ENCODE peak calls at places on chromosomes 12 and 14, in ten cellular contexts. One of them, this sample, is unnamed.

GRCh38 chr12:75889214-75889613 is 142.4 kb downstream of the PHLDA1 start:
- DNase-seq in H1: no peak
- DNase-seq in transverse colon: no peak
- DNase-seq in K562: no peak
- DNase-seq in upper lobe of left lung: peak
- DNase-seq in stomach: no peak
- DNase-seq in GM12878: no peak
- DNase-seq in esophagus muscularis mucosa: no peak
- DNase-seq in HepG2: no peak
- DNase-seq in A549: no peak
- DNase-seq in this sample: no peak

GRCh38 chr12:57477710-57478681 is 1.7 kb downstream of the ARHGAP9 start:
- DNase-seq in H1: no peak
- DNase-seq in K562: peak
- DNase-seq in HepG2: no peak
- DNase-seq in upper lobe of left lung: no peak
- DNase-seq in GM12878: peak
- DNase-seq in esophagus muscularis mucosa: no peak
- DNase-seq in A549: no peak
- DNase-seq in transverse colon: no peak
- DNase-seq in stomach: no peak
- DNase-seq in this sample: no peak

GRCh38 chr14:70955543-70956480 is 48.6 kb downstream of the PCNX1 start:
- DNase-seq in esophagus muscularis mucosa: no peak
- DNase-seq in A549: no peak
- DNase-seq in transverse colon: no peak
- DNase-seq in K562: no peak
- DNase-seq in H1: no peak
- DNase-seq in HepG2: peak
- DNase-seq in stomach: no peak
- DNase-seq in upper lobe of left lung: no peak
- DNase-seq in GM12878: no peak
- DNase-seq in this sample: no peak

GRCh38 chr12:50401383-50402155 is 884 bp downstream of the LARP4 start:
- DNase-seq in upper lobe of left lung: no peak
- DNase-seq in HepG2: no peak
- DNase-seq in H1: no peak
- DNase-seq in transverse colon: peak
- DNase-seq in GM12878: no peak
- DNase-seq in stomach: no peak
- DNase-seq in A549: no peak
- DNase-seq in K562: peak
- DNase-seq in esophagus muscularis mucosa: no peak
- DNase-seq in this sample: no peak

GRCh38 chr12:60162988-60163720 is 567.3 kb downstream of the SLC16A7 start:
- DNase-seq in GM12878: no peak
- DNase-seq in esophagus muscularis mucosa: no peak
- DNase-seq in H1: no peak
- DNase-seq in stomach: no peak
- DNase-seq in upper lobe of left lung: no peak
- DNase-seq in transverse colon: no peak
- DNase-seq in A549: no peak
- DNase-seq in HepG2: no peak
- DNase-seq in K562: no peak
- DNase-seq in this sample: no peak

GRCh38 chr12:6620137-6620884 is 13.1 kb upstream of the CHD4 start:
- DNase-seq in upper lobe of left lung: peak
- DNase-seq in H1: peak
- DNase-seq in K562: no peak
- DNase-seq in stomach: no peak
- DNase-seq in esophagus muscularis mucosa: no peak
- DNase-seq in GM12878: no peak
- DNase-seq in HepG2: no peak
- DNase-seq in A549: no peak
- DNase-seq in transverse colon: no peak
- DNase-seq in this sample: no peak

GRCh38 chr12:12467701-12468218 is 94.9 kb downstream of the DUSP16 start:
- DNase-seq in transverse colon: peak
- DNase-seq in GM12878: no peak
- DNase-seq in stomach: no peak
- DNase-seq in K562: no peak
- DNase-seq in esophagus muscularis mucosa: no peak
- DNase-seq in H1: no peak
- DNase-seq in HepG2: no peak
- DNase-seq in upper lobe of left lung: peak
- DNase-seq in A549: no peak
- DNase-seq in this sample: no peak

GRCh38 chr14:32252030-32252670 is 49.1 kb upstream of the RNU6-8 start:
- DNase-seq in transverse colon: peak
- DNase-seq in stomach: peak
- DNase-seq in esophagus muscularis mucosa: peak
- DNase-seq in H1: peak
- DNase-seq in upper lobe of left lung: no peak
- DNase-seq in A549: peak
- DNase-seq in HepG2: peak
- DNase-seq in K562: peak
- DNase-seq in GM12878: peak
- DNase-seq in this sample: peak

GRCh38 chr12:130975116-130975515 is 21.4 kb downstream of the ADGRD1 start:
- DNase-seq in A549: no peak
- DNase-seq in HepG2: no peak
- DNase-seq in transverse colon: no peak
- DNase-seq in H1: no peak
- DNase-seq in esophagus muscularis mucosa: no peak
- DNase-seq in GM12878: no peak
- DNase-seq in K562: no peak
- DNase-seq in stomach: no peak
- DNase-seq in upper lobe of left lung: no peak
- DNase-seq in this sample: no peak

GRCh38 chr12:27709932-27710591 is 570 bp upstream of the MRPS35 start:
- DNase-seq in esophagus muscularis mucosa: no peak
- DNase-seq in upper lobe of left lung: peak
- DNase-seq in H1: peak
- DNase-seq in HepG2: peak
- DNase-seq in transverse colon: peak
- DNase-seq in A549: no peak
- DNase-seq in stomach: no peak
- DNase-seq in K562: no peak
- DNase-seq in GM12878: peak
- DNase-seq in this sample: no peak

GRCh38 chr14:65299837-65300236 is 112.7 kb upstream of the FUT8 start:
- DNase-seq in A549: no peak
- DNase-seq in stomach: peak
- DNase-seq in upper lobe of left lung: no peak
- DNase-seq in HepG2: no peak
- DNase-seq in GM12878: no peak
- DNase-seq in K562: no peak
- DNase-seq in transverse colon: no peak
- DNase-seq in H1: no peak
- DNase-seq in esophagus muscularis mucosa: no peak
- DNase-seq in this sample: no peak

GRCh38 chr14:31476131-31476917 is 11.5 kb downstream of the GPR33 start:
- DNase-seq in HepG2: no peak
- DNase-seq in stomach: no peak
- DNase-seq in K562: no peak
- DNase-seq in H1: no peak
- DNase-seq in esophagus muscularis mucosa: no peak
- DNase-seq in GM12878: no peak
- DNase-seq in A549: no peak
- DNase-seq in upper lobe of left lung: no peak
- DNase-seq in transverse colon: no peak
- DNase-seq in this sample: no peak

DNA sequence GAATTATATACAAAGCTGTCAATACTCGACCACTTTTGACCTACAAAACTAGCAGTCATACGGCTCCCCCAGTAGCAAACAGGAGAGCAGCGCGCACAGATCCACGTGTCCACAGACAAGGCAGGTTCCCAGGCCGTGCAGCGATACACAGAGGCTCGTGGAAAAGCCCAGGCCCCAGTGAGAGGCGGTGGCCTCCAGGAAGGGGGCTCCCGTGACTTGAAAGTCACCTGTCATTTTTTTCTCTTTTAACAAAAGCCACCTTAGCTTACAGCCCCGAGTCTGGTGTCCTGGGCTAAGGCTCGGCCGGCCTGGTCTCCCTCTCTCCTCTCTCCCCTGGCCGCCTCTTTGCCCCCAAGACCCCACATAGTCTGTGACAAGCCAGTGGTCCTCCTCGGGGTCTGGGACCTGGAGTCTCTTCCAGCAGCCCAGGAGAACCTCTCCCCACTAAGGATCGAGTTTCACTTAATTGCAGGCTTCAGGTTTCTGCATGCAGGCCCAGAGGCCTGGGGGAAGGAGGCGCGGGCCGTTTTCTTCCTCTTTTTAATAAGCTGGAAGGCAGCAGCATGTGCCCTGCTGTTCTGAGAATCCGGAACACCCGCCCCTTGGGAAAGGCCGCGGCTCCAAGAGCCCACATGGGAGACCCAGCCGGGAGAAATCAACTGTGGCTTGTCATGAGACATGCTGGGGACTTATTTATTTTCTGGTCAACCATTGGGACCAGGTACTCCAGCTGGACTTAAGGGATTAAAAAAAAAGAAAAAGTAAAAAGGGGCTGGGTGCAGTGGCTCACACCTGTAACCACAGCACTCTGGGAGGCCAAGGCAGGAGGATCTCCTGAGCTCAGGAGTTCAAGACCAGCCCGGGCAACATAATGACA is 15.9 kb downstream of the NCOR2 start:
- DNase-seq in transverse colon: peak
- DNase-seq in K562: no peak
- DNase-seq in A549: no peak
- DNase-seq in upper lobe of left lung: peak
- DNase-seq in stomach: peak
- DNase-seq in H1: no peak
- DNase-seq in HepG2: no peak
- DNase-seq in esophagus muscularis mucosa: peak
- DNase-seq in GM12878: no peak
- DNase-seq in this sample: peak
- TF ChIP-seq EP300 in transverse colon: no peak
- TF ChIP-seq EP300 in K562: no peak
- TF ChIP-seq EP300 in A549: no peak
- TF ChIP-seq EP300 in upper lobe of left lung: no peak
- TF ChIP-seq EP300 in stomach: no peak
- TF ChIP-seq EP300 in H1: no peak
- TF ChIP-seq EP300 in HepG2: no peak
- TF ChIP-seq EP300 in esophagus muscularis mucosa: no peak
- TF ChIP-seq EP300 in GM12878: no peak
- TF ChIP-seq EP300 in this sample: peak

GRCh38 chr14:52551696-52552062 is 626 bp downstream of the TXNDC16 start:
- DNase-seq in A549: no peak
- DNase-seq in transverse colon: no peak
- DNase-seq in K562: no peak
- DNase-seq in GM12878: no peak
- DNase-seq in esophagus muscularis mucosa: no peak
- DNase-seq in stomach: no peak
- DNase-seq in upper lobe of left lung: no peak
- DNase-seq in H1: no peak
- DNase-seq in HepG2: peak
- DNase-seq in this sample: peak

GRCh38 chr14:52553002-52553670 is 500 bp downstream of the GPR137C start:
- DNase-seq in transverse colon: peak
- DNase-seq in esophagus muscularis mucosa: no peak
- DNase-seq in K562: peak
- DNase-seq in upper lobe of left lung: peak
- DNase-seq in GM12878: no peak
- DNase-seq in A549: no peak
- DNase-seq in H1: peak
- DNase-seq in HepG2: no peak
- DNase-seq in stomach: peak
- DNase-seq in this sample: no peak

GRCh38 chr14:52551205-52551604 is 1.1 kb downstream of the TXNDC16 start:
- DNase-seq in K562: no peak
- DNase-seq in GM12878: no peak
- DNase-seq in transverse colon: no peak
- DNase-seq in esophagus muscularis mucosa: no peak
- DNase-seq in stomach: no peak
- DNase-seq in H1: no peak
- DNase-seq in HepG2: no peak
- DNase-seq in upper lobe of left lung: no peak
- DNase-seq in A549: no peak
- DNase-seq in this sample: no peak

GRCh38 chr14:52552063-52552988 is at the start of the genes GPR137C and TXNDC16:
- DNase-seq in upper lobe of left lung: peak
- DNase-seq in stomach: peak
- DNase-seq in A549: peak
- DNase-seq in esophagus muscularis mucosa: peak
- DNase-seq in H1: peak
- DNase-seq in transverse colon: peak
- DNase-seq in K562: peak
- DNase-seq in GM12878: peak
- DNase-seq in HepG2: peak
- DNase-seq in this sample: peak

GRCh38 chr14:52553671-52554575 is 1.3 kb downstream of the GPR137C start:
- DNase-seq in HepG2: peak
- DNase-seq in K562: peak
- DNase-seq in H1: peak
- DNase-seq in esophagus muscularis mucosa: peak
- DNase-seq in GM12878: peak
- DNase-seq in stomach: peak
- DNase-seq in transverse colon: peak
- DNase-seq in A549: no peak
- DNase-seq in upper lobe of left lung: no peak
- DNase-seq in this sample: peak
- TF ChIP-seq POLR2A in HepG2: no peak
- TF ChIP-seq POLR2A in K562: no peak
- TF ChIP-seq POLR2A in H1: no peak
- TF ChIP-seq POLR2A in esophagus muscularis mucosa: no peak
- TF ChIP-seq POLR2A in GM12878: no peak
- TF ChIP-seq POLR2A in stomach: no peak
- TF ChIP-seq POLR2A in transverse colon: peak
- TF ChIP-seq POLR2A in A549: no peak
- TF ChIP-seq POLR2A in upper lobe of left lung: no peak
- TF ChIP-seq POLR2A in this sample: peak

DNA sequence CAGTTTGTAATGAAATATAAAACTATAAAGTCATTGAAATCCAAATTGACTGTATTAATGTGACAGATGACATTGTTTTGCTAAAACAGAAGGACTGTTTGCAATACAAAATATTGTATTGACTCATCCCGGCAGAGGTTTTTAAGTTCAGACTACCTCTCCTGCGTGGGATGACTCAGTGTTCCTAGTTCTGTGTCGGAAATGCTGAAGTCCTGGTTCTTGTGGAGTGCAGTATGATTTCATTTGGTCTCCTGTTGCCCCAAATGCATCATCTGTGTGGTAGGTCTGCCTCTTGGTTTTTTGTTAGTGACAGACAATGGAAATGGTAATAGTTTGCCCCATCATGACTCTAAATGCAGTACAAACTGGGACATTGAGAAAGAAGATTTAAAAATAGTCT is 27.8 kb downstream of the PELI2 start:
- DNase-seq in stomach: no peak
- DNase-seq in transverse colon: no peak
- DNase-seq in esophagus muscularis mucosa: no peak
- DNase-seq in upper lobe of left lung: no peak
- DNase-seq in HepG2: no peak
- DNase-seq in K562: no peak
- DNase-seq in GM12878: no peak
- DNase-seq in H1: no peak
- DNase-seq in A549: no peak
- DNase-seq in this sample: no peak
- TF ChIP-seq EP300 in stomach: no peak
- TF ChIP-seq EP300 in transverse colon: no peak
- TF ChIP-seq EP300 in esophagus muscularis mucosa: no peak
- TF ChIP-seq EP300 in upper lobe of left lung: no peak
- TF ChIP-seq EP300 in HepG2: no peak
- TF ChIP-seq EP300 in K562: no peak
- TF ChIP-seq EP300 in GM12878: no peak
- TF ChIP-seq EP300 in H1: no peak
- TF ChIP-seq EP300 in A549: no peak
- TF ChIP-seq EP300 in this sample: no peak

GRCh38 chr12:25321772-25322171 is 71.0 kb upstream of the KRAS start:
- DNase-seq in stomach: no peak
- DNase-seq in H1: no peak
- DNase-seq in HepG2: no peak
- DNase-seq in transverse colon: no peak
- DNase-seq in GM12878: no peak
- DNase-seq in A549: no peak
- DNase-seq in upper lobe of left lung: no peak
- DNase-seq in K562: no peak
- DNase-seq in esophagus muscularis mucosa: no peak
- DNase-seq in this sample: no peak
- TF ChIP-seq POLR2A in stomach: no peak
- TF ChIP-seq POLR2A in H1: no peak
- TF ChIP-seq POLR2A in HepG2: no peak
- TF ChIP-seq POLR2A in transverse colon: no peak
- TF ChIP-seq POLR2A in GM12878: no peak
- TF ChIP-seq POLR2A in A549: no peak
- TF ChIP-seq POLR2A in upper lobe of left lung: no peak
- TF ChIP-seq POLR2A in K562: no peak
- TF ChIP-seq POLR2A in esophagus muscularis mucosa: no peak
- TF ChIP-seq POLR2A in this sample: no peak

This sample was measured in tibial nerve.